ENCODE peak calls at places on chromosomes 11 and 22, in five cellular contexts. Z is cardiac fibroblast, M is brain microvascular endothelial cell, C is OCI-LY7, X is ovary. D is an unnamed sample.

GRCh38 chr11:59769086-59769485 is 13.9 kb downstream of the STX3 start:
- DNase-seq in Z (no peak), M (no peak), C (no peak), X (no peak), D (no peak)

GRCh38 chr22:42214625-42215415 is 55.6 kb downstream of the TCF20 start:
- DNase-seq in Z (no peak), M (peak), C (no peak), X (no peak), D (no peak)

GRCh38 chr22:16970446-16970845 is 37.6 kb downstream of the GAB4 start:
- DNase-seq in Z (no peak), M (no peak), C (peak), X (no peak), D (no peak)

GRCh38 chr11:35792148-35792845 is 129.7 kb downstream of the TRIM44 start:
- DNase-seq in Z (peak), M (no peak), C (no peak), X (no peak), D (no peak)

GRCh38 chr11:26929806-26930517 is 64.0 kb upstream of the FIBIN start:
- DNase-seq in Z (no peak), M (no peak), C (no peak), X (no peak), D (no peak)

GRCh38 chr11:128246364-128247234 is 340.8 kb downstream of the ETS1 start:
- DNase-seq in Z (peak), M (no peak), C (no peak), X (peak), D (no peak)

GRCh38 chr22:49482811-49483210 is 344.9 kb downstream of the BRD1 start:
- DNase-seq in Z (no peak), M (no peak), C (no peak), X (no peak), D (no peak)

GRCh38 chr11:87820026-87820425 is 355.2 kb downstream of the RAB38 start:
- DNase-seq in Z (no peak), M (no peak), C (no peak), X (no peak), D (no peak)

GRCh38 chr11:44818110-44818509 is 91.3 kb downstream of the TSPAN18 start:
- DNase-seq in Z (no peak), M (no peak), C (no peak), X (no peak), D (no peak)

GRCh38 chr11:112644410-112645131 is 316.6 kb upstream of the NCAM1 start:
- DNase-seq in Z (no peak), M (no peak), C (no peak), X (no peak), D (peak)

GRCh38 chr11:84645988-84646689 is 981.0 kb downstream of the DLG2 start:
- DNase-seq in Z (no peak), M (no peak), C (no peak), X (no peak), D (no peak)

GRCh38 chr11:299081-299891 is at the start of gene IFITM5:
- DNase-seq in Z (no peak), M (no peak), C (no peak), X (no peak), D (no peak)

GRCh38 chr11:88348870-88349269 is 11.3 kb upstream of the CTSC start:
- DNase-seq in Z (peak), M (no peak), C (no peak), X (no peak), D (no peak)

GRCh38 chr11:91299980-91300379 is 924.6 kb upstream of the FAT3 start:
- DNase-seq in Z (peak), M (peak), C (no peak), X (no peak), D (peak)

GRCh38 chr22:38471237-38471636 is 3.3 kb downstream of the KDELR3 start:
- DNase-seq in Z (no peak), M (no peak), C (no peak), X (peak), D (no peak)

GRCh38 chr11:11701070-11701469 is 79.3 kb upstream of the GALNT18 start:
- DNase-seq in Z (no peak), M (peak), C (no peak), X (no peak), D (no peak)

GRCh38 chr11:60934790-60935605 is 10.7 kb downstream of the TMEM132A start:
- DNase-seq in Z (no peak), M (no peak), C (no peak), X (peak), D (no peak)

GRCh38 chr11:61369372-61370348 is 7.5 kb downstream of the TMEM138 start:
- DNase-seq in Z (peak), M (peak), C (no peak), X (peak), D (peak)

GRCh38 chr22:43230983-43231723 is 44.2 kb upstream of the TTLL12 start:
- DNase-seq in Z (peak), M (peak), C (peak), X (peak), D (peak)

GRCh38 chr11:86574493-86575207 is 97.8 kb downstream of the ME3 start:
- DNase-seq in Z (peak), M (peak), C (no peak), X (no peak), D (no peak)

GRCh38 chr11:70768346-70769095 is 370.2 kb downstream of the CTTN start:
- DNase-seq in Z (no peak), M (no peak), C (no peak), X (no peak), D (no peak)

GRCh38 chr11:95849087-95849825 is 59.0 kb downstream of the CEP57 start:
- DNase-seq in Z (peak), M (peak), C (peak), X (peak), D (peak)

GRCh38 chr22:25060522-25061071 is 108.1 kb downstream of the KIAA1671 start:
- DNase-seq in Z (no peak), M (no peak), C (no peak), X (no peak), D (no peak)

GRCh38 chr22:22424210-22424800 is 84.2 kb downstream of the ZNF280B start:
- DNase-seq in Z (no peak), M (no peak), C (no peak), X (no peak), D (no peak)

GRCh38 chr22:33658775-33659174 is 261.5 kb downstream of the LARGE1 start:
- DNase-seq in Z (peak), M (peak), C (no peak), X (no peak), D (no peak)

GRCh38 chr11:111846640-111847039 is 24.7 kb downstream of the ALG9 start:
- DNase-seq in Z (peak), M (peak), C (no peak), X (no peak), D (no peak)

GRCh38 chr22:41939981-41940852 is 6.7 kb downstream of the CENPM start:
- DNase-seq in Z (no peak), M (no peak), C (peak), X (no peak), D (peak)

GRCh38 chr11:105466582-105467228 is 143.2 kb upstream of the GRIA4 start:
- DNase-seq in Z (peak), M (peak), C (no peak), X (no peak), D (no peak)

GRCh38 chr11:78876686-78877085 is 302.0 kb upstream of the NARS2 start:
- DNase-seq in Z (no peak), M (no peak), C (no peak), X (no peak), D (no peak)

GRCh38 chr11:71539017-71539416 is 1.2 kb downstream of the KRTAP5-8 start:
- DNase-seq in Z (no peak), M (no peak), C (no peak), X (no peak), D (no peak)

GRCh38 chr11:115170133-115170815 is 333.9 kb downstream of the CADM1 start:
- DNase-seq in Z (peak), M (peak), C (peak), X (no peak), D (peak)

GRCh38 chr11:12961615-12962014 is 47.5 kb upstream of the RASSF10 start:
- DNase-seq in Z (peak), M (no peak), C (no peak), X (no peak), D (no peak)

GRCh38 chr22:21951931-21952465 is 650 bp downstream of the PPM1F start:
- DNase-seq in Z (peak), M (peak), C (peak), X (peak), D (peak)

GRCh38 chr11:109222730-109223129 is 199.3 kb upstream of the C11orf87 start:
- DNase-seq in Z (no peak), M (no peak), C (no peak), X (no peak), D (no peak)

GRCh38 chr11:109221190-109221589 is 200.8 kb upstream of the C11orf87 start:
- DNase-seq in Z (no peak), M (no peak), C (no peak), X (no peak), D (no peak)

GRCh38 chr11:109223441-109223840 is 198.5 kb upstream of the C11orf87 start:
- DNase-seq in Z (no peak), M (no peak), C (no peak), X (no peak), D (no peak)
- H3K4me3 ChIP-seq in Z (no peak), M (no peak), C (no peak), X (no peak), D (no peak)

DNA sequence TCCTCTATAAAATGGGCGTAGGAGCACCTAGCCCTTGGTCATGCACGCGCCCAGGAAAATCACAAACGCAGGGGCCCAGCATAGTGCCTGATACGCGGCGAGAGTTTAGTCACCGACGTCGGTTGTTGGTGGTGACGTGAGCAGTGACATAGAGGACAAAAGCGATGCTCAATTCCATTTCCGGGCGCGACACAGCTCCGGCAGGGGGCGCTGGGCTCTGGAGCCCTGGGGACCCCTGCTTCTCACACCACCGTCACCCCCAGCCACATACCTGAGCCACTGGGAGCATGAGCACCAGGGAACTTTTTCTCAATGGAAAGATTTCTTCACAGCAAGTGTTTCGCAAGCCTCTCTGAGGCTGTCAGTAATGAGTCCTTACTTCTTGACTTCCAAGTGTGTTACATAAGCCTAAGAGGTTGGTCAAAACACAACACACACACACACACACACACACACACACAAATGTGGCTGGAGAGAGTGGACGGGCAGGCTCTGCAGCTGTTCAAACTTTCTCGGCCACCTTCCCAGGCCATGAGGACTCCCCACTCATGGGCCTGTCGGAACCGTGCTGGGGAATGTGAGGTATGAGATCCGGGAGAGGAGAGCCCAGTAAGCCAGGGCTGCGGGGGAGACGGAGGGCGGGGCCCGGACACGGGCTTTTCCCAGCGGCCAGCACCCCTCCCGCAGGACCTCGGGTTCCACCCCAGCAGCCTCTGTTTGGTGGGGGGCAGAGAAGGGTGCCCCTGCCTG is 36.9 kb upstream of the LINC01488 start:
- DNase-seq in Z (peak), M (peak), C (no peak), X (no peak), D (no peak)
- TF ChIP-seq CTCF in Z (peak), M (peak), C (no peak), X (no peak), D (no peak)

GRCh38 chr22:45217806-45218205 is 22.9 kb downstream of the KIAA0930 start:
- DNase-seq in Z (no peak), M (no peak), C (no peak), X (no peak), D (no peak)

GRCh38 chr22:45218974-45219373 is 21.7 kb downstream of the KIAA0930 start:
- DNase-seq in Z (no peak), M (peak), C (peak), X (no peak), D (peak)

GRCh38 chr22:45224331-45224730 is 16.4 kb downstream of the KIAA0930 start:
- DNase-seq in Z (no peak), M (no peak), C (no peak), X (no peak), D (no peak)

GRCh38 chr22:45223304-45224117 is 17.2 kb downstream of the KIAA0930 start:
- DNase-seq in Z (no peak), M (no peak), C (no peak), X (no peak), D (no peak)

DNA sequence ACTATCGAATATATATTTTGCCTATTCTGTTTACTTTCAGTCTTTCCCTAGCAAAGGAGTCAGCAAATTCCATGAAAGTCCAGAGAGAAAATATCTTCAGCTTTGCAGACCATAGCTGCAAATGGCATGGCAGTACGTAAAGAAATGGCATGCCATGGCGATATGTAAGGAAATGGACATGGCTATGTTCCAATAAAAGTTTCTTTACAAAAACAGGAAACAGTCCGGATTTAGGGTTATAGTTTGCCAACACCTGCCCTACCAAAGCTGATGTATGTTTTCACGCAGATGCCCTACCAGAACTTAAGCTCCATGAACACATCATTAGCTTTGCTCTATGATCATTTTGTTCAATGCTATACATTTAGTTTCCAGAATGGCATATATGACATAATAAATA is 19.5 kb downstream of the KIAA0930 start:
- DNase-seq in Z (no peak), M (no peak), C (no peak), X (no peak), D (no peak)
- H3K4me3 ChIP-seq in Z (no peak), M (no peak), C (no peak), X (no peak), D (no peak)

GRCh38 chr11:46947399-46948077 is 11.0 kb downstream of the CSTPP1 start:
- DNase-seq in Z (no peak), M (no peak), C (no peak), X (no peak), D (no peak)
- TF ChIP-seq CTCF in Z (no peak), M (no peak), C (no peak), X (no peak), D (no peak)

GRCh38 chr11:117316197-117316961 is at the start of gene BACE1:
- DNase-seq in Z (peak), M (peak), C (no peak), X (peak), D (no peak)
- H3K4me3 ChIP-seq in Z (peak), M (peak), C (no peak), X (peak), D (peak)

DNA sequence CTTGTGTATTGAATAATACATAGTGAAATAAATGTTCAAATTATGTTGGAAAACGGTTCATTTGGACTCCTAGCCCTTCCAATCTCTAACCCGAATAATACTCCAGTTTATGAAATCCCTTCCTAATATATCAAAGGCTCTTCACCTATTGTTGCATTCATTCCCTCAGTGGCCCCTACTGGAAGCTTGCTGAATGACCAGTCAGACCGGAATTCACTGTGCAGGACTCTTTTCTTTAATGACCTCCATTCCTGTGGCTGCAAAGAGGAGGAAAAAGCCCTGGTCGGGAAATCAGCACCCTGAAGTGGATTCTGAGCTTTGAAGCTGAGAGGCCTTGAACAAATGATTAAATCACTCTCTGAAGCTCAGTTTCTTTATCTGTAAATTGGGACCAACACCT is 19.1 kb upstream of the RCN1 start:
- DNase-seq in Z (peak), M (peak), C (no peak), X (no peak), D (no peak)
- TF ChIP-seq CTCF in Z (peak), M (peak), C (no peak), X (no peak), D (peak)

GRCh38 chr11:9228086-9228485 is 37.1 kb downstream of the DENND5A start:
- DNase-seq in Z (no peak), M (no peak), C (no peak), X (no peak), D (no peak)

GRCh38 chr11:9230291-9230690 is 34.9 kb downstream of the DENND5A start:
- DNase-seq in Z (no peak), M (no peak), C (no peak), X (no peak), D (no peak)

GRCh38 chr11:9232482-9232881 is 32.7 kb downstream of the DENND5A start:
- DNase-seq in Z (no peak), M (no peak), C (no peak), X (no peak), D (no peak)

GRCh38 chr11:9226514-9226913 is 38.6 kb downstream of the DENND5A start:
- DNase-seq in Z (no peak), M (no peak), C (no peak), X (no peak), D (no peak)

GRCh38 chr11:9231848-9232177 is 33.3 kb downstream of the DENND5A start:
- DNase-seq in Z (peak), M (peak), C (no peak), X (no peak), D (peak)
- H3K4me3 ChIP-seq in Z (no peak), M (no peak), C (no peak), X (peak), D (no peak)

GRCh38 chr11:119706887-119707286 is 22.1 kb downstream of the NECTIN1 start:
- DNase-seq in Z (no peak), M (no peak), C (no peak), X (no peak), D (no peak)
- TF ChIP-seq CTCF in Z (peak), M (peak), C (no peak), X (no peak), D (no peak)

DNA sequence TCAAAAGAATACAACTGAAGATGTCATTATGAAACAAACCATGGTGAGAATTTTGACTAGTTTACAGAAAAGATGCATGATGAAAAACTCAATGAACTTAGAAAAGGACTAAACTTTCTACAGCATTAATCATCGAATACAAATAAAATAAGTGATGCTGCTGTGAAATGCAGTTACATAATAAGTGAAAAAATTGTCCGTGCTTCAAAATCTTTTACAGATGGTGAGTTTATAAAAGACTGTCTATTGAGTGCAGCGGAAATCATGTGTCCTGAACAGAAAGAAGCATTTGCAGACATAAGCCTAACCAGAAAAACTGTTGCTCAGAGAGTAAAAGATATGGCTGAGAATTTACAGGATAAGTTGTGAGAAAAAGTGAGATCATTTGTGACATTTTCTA is 33.8 kb downstream of the NEAT1 start:
- DNase-seq in Z (no peak), M (no peak), C (no peak), X (no peak), D (no peak)
- H3K4me3 ChIP-seq in Z (no peak), M (no peak), C (peak), X (no peak), D (peak)

D was measured in GM12865.